ENCODE peak calls at places on chromosome 15, in four cellular contexts. D is effector memory CD4-positive, alpha-beta T cell; I is adrenal gland; L is CD8-positive, alpha-beta memory T cell. J is an unnamed sample.

GRCh38 chr15:63858881-63859280 is 25.1 kb upstream of the HERC1 start:
- DNase-seq in D (no peak), I (no peak), L (no peak), J (no peak)

GRCh38 chr15:34154725-34155204 is 52.9 kb downstream of the PGBD4 start:
- DNase-seq in D (no peak), I (no peak), L (no peak), J (no peak)

GRCh38 chr15:28920781-28921331 is 35.1 kb downstream of the APBA2 start:
- DNase-seq in D (no peak), I (no peak), L (no peak), J (no peak)

GRCh38 chr15:36658321-36658720 is 78.9 kb downstream of the CDIN1 start:
- DNase-seq in D (no peak), I (no peak), L (no peak), J (no peak)

GRCh38 chr15:25829075-25829474 is 34.1 kb downstream of the ATP10A start:
- DNase-seq in D (no peak), I (no peak), L (no peak), J (no peak)

GRCh38 chr15:72203507-72203837 is 5.9 kb upstream of the GRAMD2A start:
- DNase-seq in D (no peak), I (peak; percentile 89), L (no peak), J (no peak)

GRCh38 chr15:57680021-57680420 is 26.5 kb upstream of the POLR2M start:
- DNase-seq in D (no peak), I (peak; percentile 48), L (no peak), J (no peak)

GRCh38 chr15:57534279-57534678 is 57.4 kb upstream of the MYZAP start:
- DNase-seq in D (no peak), I (no peak), L (no peak), J (no peak)

GRCh38 chr15:70907784-70908471 is 15.3 kb downstream of the LRRC49 start:
- DNase-seq in D (no peak), I (no peak), L (no peak), J (no peak)

GRCh38 chr15:77035999-77036471 is 34.9 kb downstream of the TSPAN3 start:
- DNase-seq in D (no peak), I (peak; percentile 6), L (peak; percentile 45), J (no peak)

DNA sequence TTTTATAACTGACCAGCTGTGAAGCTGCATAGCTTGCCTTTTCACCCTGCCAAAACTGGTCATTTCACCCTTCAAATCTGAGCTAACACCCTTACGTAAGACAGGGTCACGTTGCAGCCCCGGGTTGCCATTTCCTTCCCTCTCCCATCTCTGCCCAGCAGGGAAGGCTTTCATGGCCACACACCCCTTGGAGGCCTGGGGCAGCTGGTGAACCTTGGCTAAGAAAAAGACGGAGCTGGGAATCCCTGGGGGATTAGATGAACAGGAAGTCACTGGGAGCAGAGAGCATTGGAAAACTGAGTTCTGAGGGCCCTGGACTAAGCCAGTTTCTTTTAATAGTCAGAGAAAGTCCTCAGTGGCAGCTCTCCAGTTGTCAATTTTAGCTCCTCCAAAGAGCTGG is 67.8 kb downstream of the TTC23 start:
- DNase-seq in D (no peak), I (peak; percentile 34), L (no peak), J (no peak)
- H3K4me1 ChIP-seq in D (no peaks in the 10 kb centered on the region), I (peaks cover 36% of the 10 kb centered on the region), L (no peaks in the 10 kb centered on the region), J (no peaks in the 10 kb centered on the region)

GRCh38 chr15:20345401-20345958 is 196.1 kb downstream of the GOLGA6L6 start:
- DNase-seq in D (no peak), I (peak; percentile 7), L (peak; percentile 52), J (peak; percentile 6)
- H3K9me3 ChIP-seq in D (no peaks in the 10 kb centered on the region), I (no peaks in the 10 kb centered on the region), L (no peaks in the 10 kb centered on the region), J (no peaks in the 10 kb centered on the region)

DNA sequence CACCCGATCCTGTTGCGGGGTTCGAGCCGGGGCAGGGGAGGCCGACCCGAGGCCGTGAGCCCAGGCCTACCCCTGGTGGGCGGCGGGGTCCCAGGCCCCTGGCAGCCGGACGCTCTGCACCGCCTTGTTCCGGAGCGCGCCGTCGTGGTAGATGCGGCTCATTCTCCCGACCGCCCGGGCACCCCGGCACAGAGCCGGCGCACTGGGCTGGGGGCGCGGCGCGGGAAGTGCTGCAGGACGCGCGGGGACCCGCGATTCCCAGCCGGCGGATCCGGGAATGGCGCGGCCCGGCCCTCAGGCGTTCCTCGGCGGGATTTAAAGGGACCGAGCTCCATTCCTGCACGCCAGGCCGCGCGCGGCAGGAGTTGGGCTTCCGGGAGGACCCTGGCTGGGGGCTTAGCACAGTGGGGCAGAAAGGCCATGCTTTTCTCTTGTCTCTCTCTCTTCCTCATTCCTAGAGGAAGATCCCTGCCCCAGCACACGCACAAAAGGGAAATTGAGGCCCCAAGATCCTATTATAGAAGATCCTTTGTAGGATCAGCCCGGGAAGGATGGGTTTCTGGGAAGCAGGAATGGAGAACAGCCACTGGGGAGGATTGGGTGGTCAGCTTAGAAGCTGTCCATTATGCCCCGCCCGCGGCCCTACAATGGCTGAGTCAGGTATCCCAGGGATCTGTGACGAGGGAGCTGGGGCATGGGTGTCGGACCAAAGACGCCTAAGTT is at the start of gene ARPIN:
- DNase-seq in D (no peak), I (peak; percentile 45), L (no peak), J (no peak)
- H3K4me1 ChIP-seq in D (peaks cover 3% of the 10 kb centered on the region), I (peaks cover 15% of the 10 kb centered on the region), L (no peaks in the 10 kb centered on the region), J (peaks cover 5% of the 10 kb centered on the region)

GRCh38 chr15:46607103-46607502 is 972.3 kb downstream of the SQOR start:
- DNase-seq in D (no peak), I (no peak), L (no peak), J (no peak)
- H3K9me3 ChIP-seq in D (no peaks in the 10 kb centered on the region), I (no peaks in the 10 kb centered on the region), L (no peaks in the 10 kb centered on the region), J (no peaks in the 10 kb centered on the region)

DNA sequence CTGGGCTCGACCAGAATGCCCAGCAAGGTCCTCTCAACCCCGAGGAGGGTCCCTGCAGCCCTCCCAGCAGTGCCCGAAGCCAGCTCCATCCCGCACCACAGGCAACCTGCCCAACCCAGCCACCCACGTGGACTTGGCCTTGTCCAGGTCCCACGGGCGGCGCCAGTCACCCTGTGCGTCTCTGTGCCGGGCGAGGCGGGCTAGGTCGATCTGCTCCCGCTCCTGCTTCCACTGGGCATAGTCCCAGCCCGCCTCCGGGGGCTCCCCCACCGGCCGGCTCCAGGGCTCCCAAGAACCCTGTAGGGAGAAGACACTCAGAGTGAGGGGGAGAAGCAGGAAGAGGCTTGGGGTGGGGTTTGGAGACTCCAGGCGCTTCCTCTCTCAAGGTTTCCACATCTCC is 3.1 kb downstream of the CCDC9B start:
- DNase-seq in D (no peak), I (no peak), L (no peak), J (no peak)
- H3K4me1 ChIP-seq in D (peaks cover 9% of the 10 kb centered on the region), I (peaks cover 48% of the 10 kb centered on the region), L (peaks cover 23% of the 10 kb centered on the region), J (no peaks in the 10 kb centered on the region)

J was measured in naive thymus-derived CD4-positive, alpha-beta T cell.